ENCODE peak calls at places on chromosomes 6 and 20, in five cellular contexts. F is heart left ventricle, J is body of pancreas, D is HCT116, G is Peyer's patch. Y is an unnamed sample.
A peak's percentile ranks its signal among the peaks of the same experiment; 100 is the strongest.

GRCh38 chr6:25354078-25354940 is 75.1 kb downstream of the CARMIL1 start:
- DNase-seq in J (no peak), F (no peak), G (no peak), D (no peak), Y (no peak)

GRCh38 chr6:139939189-139939979 is 564.9 kb upstream of the CITED2 start:
- DNase-seq in G (no peak), J (no peak), D (no peak), F (no peak), Y (no peak)

GRCh38 chr6:9659848-9660247 is 755.0 kb downstream of the TFAP2A start:
- DNase-seq in F (no peak), D (no peak), J (no peak), G (no peak), Y (no peak)

GRCh38 chr20:20744170-20744725 is 31.8 kb upstream of the RALGAPA2 start:
- DNase-seq in G (no peak), F (no peak), J (no peak), D (no peak), Y (no peak)

GRCh38 chr6:117346142-117346930 is 79.4 kb downstream of the ROS1 start:
- DNase-seq in F (no peak), G (no peak), J (no peak), D (no peak), Y (peak; percentile 31)

GRCh38 chr6:24936641-24937317 is 1.0 kb upstream of the RIPOR2 start:
- DNase-seq in J (no peak), G (peak; percentile 58), D (no peak), F (no peak), Y (no peak)

GRCh38 chr6:2432258-2432657 is 186.9 kb upstream of the GMDS start:
- DNase-seq in G (no peak), J (no peak), D (peak; percentile 26), F (no peak), Y (no peak)

GRCh38 chr6:113690255-113690956 is 166.7 kb upstream of the MARCKS start:
- DNase-seq in J (peak; percentile 46), F (no peak), D (no peak), G (no peak), Y (no peak)

GRCh38 chr6:25057121-25057520 is 121.4 kb upstream of the RIPOR2 start:
- DNase-seq in J (peak; percentile 35), D (no peak), F (no peak), G (no peak), Y (no peak)

GRCh38 chr6:152091851-152092341 is 284.4 kb downstream of the ESR1 start:
- DNase-seq in D (no peak), F (no peak), G (no peak), J (no peak), Y (no peak)

GRCh38 chr6:131112252-131112651 is 23.0 kb upstream of the AKAP7 start:
- DNase-seq in F (no peak), D (no peak), G (no peak), J (no peak), Y (no peak)

GRCh38 chr6:148435386-148435785 is 92.7 kb downstream of the SASH1 start:
- DNase-seq in F (no peak), G (no peak), D (no peak), J (no peak), Y (no peak)

GRCh38 chr20:45911486-45912343 is at the start of gene PLTP:
- DNase-seq in D (no peak), J (peak; percentile 71), G (peak; percentile 54), F (peak; percentile 88), Y (peak; percentile 32)

GRCh38 chr20:33475381-33476160 is 14.3 kb upstream of the CBFA2T2 start:
- DNase-seq in J (no peak), G (no peak), D (no peak), F (no peak), Y (no peak)

GRCh38 chr6:92922216-92922806 is 497.0 kb downstream of the EPHA7 start:
- DNase-seq in D (no peak), F (no peak), G (no peak), J (no peak), Y (no peak)

GRCh38 chr6:142200846-142201628 is 54.0 kb downstream of the VTA1 start:
- DNase-seq in F (no peak), D (no peak), J (no peak), G (no peak), Y (no peak)

GRCh38 chr6:39347906-39348585 is 25.5 kb upstream of the KCNK16 start:
- DNase-seq in D (peak; percentile 24), J (peak; percentile 87), F (peak; percentile 70), G (peak; percentile 31), Y (no peak)

GRCh38 chr6:6820688-6821238 is 232.2 kb downstream of the LY86 start:
- DNase-seq in G (no peak), F (no peak), J (peak; percentile 74), D (peak; percentile 98), Y (no peak)

GRCh38 chr20:3937618-3938017 is 48.4 kb downstream of the PANK2 start:
- DNase-seq in D (no peak), G (no peak), J (no peak), F (no peak), Y (no peak)

GRCh38 chr20:31818376-31818908 is 714 bp upstream of the MYLK2 start:
- DNase-seq in D (no peak), J (no peak), F (no peak), G (no peak), Y (no peak)

GRCh38 chr6:87869064-87869685 is 167.1 kb upstream of the AKIRIN2 start:
- DNase-seq in F (no peak), J (no peak), D (no peak), G (no peak), Y (no peak)

GRCh38 chr6:13281630-13282156 is 46.6 kb downstream of the TBC1D7 start:
- DNase-seq in G (no peak), F (no peak), J (no peak), D (no peak), Y (no peak)

GRCh38 chr6:26089272-26089671 is 2.0 kb downstream of the HFE start:
- DNase-seq in D (no peak), F (no peak), J (no peak), G (no peak), Y (no peak)

GRCh38 chr6:169969372-169970099 is 218.1 kb downstream of the ERMARD start:
- DNase-seq in J (peak; percentile 57), G (no peak), D (no peak), F (no peak), Y (no peak)

GRCh38 chr6:136103101-136103688 is 146.9 kb downstream of the MTFR2 start:
- DNase-seq in F (no peak), G (no peak), D (no peak), J (no peak), Y (no peak)

GRCh38 chr6:11284996-11285395 is 52.5 kb upstream of the NEDD9 start:
- DNase-seq in J (no peak), D (no peak), G (no peak), F (no peak), Y (no peak)

GRCh38 chr6:138182939-138183791 is 21.4 kb downstream of the ARFGEF3 start:
- DNase-seq in J (peak; percentile 40), F (no peak), G (no peak), D (no peak), Y (no peak)

GRCh38 chr20:19928379-19929360 is 88.5 kb upstream of the NAA20 start:
- DNase-seq in J (peak; percentile 79), G (no peak), D (no peak), F (no peak), Y (no peak)

DNA sequence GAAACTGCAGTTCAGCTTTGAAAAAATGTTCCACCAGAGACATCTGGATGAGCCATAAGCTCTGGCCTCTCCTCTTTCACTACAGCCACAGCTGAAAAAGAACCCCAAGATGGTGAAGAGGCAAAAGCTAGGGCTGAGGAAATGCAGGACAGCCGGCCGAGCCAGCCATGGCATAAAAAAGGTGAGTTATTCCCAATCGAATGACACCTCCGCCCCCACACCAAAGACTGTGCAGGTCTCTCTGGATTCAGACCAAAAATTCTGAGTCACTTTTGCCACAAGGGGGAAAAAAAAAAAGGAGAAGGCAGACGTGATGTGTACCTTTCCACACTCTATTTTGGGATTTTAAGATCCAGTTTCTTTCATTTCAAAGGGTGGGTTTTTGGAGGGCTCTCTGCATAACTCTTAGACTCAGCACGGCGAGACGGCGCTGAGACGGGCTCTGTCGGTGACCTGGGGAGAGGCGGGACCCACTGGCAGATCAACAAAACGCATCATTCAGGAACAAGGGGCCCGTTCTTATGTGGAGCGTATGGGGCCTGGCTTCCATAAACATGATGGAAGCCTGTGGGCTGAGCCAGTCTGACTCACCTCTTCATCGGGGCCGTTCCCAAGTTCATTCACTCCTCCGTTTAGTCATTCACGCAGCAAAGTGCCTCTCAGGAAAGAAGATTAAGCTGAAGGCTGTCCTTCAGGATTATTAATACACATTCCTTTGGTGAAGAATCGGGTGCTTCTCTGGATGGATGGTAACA is 54.8 kb downstream of the NFATC2 start:
- DNase-seq in F (no peak), D (peak; percentile 89), J (no peak), G (no peak), Y (no peak)
- H3K27ac ChIP-seq in F (no peak overlapping the region), D (peak overlapping the region; percentile 61), J (no peak overlapping the region), G (no peak overlapping the region), Y (no peak overlapping the region)

GRCh38 chr20:58524814-58525213 is 9.6 kb upstream of the APCDD1L start:
- DNase-seq in F (no peak), G (no peak), J (no peak), D (no peak), Y (no peak)
- H3K27ac ChIP-seq in F (no peak overlapping the region), G (no peak overlapping the region), J (no peak overlapping the region), D (no peak overlapping the region), Y (no peak overlapping the region)

GRCh38 chr20:64091762-64092161 is 7.6 kb upstream of the LKAAEAR1 start:
- DNase-seq in J (no peak), G (no peak), F (no peak), D (no peak), Y (no peak)

GRCh38 chr20:64093013-64093503 is 8.9 kb upstream of the LKAAEAR1 start:
- DNase-seq in F (no peak), G (no peak), D (no peak), J (no peak), Y (no peak)

GRCh38 chr20:64092258-64093012 is 8.2 kb upstream of the LKAAEAR1 start:
- DNase-seq in D (no peak), G (no peak), J (no peak), F (no peak), Y (no peak)

GRCh38 chr20:64090165-64090564 is 6.0 kb upstream of the LKAAEAR1 start:
- DNase-seq in F (no peak), D (no peak), G (no peak), J (no peak), Y (no peak)

GRCh38 chr20:64091340-64091739 is 7.1 kb upstream of the LKAAEAR1 start:
- DNase-seq in J (no peak), G (no peak), D (no peak), F (no peak), Y (no peak)
- H3K27ac ChIP-seq in J (no peak overlapping the region), G (no peak overlapping the region), D (no peak overlapping the region), F (no peak overlapping the region), Y (no peak overlapping the region)

DNA sequence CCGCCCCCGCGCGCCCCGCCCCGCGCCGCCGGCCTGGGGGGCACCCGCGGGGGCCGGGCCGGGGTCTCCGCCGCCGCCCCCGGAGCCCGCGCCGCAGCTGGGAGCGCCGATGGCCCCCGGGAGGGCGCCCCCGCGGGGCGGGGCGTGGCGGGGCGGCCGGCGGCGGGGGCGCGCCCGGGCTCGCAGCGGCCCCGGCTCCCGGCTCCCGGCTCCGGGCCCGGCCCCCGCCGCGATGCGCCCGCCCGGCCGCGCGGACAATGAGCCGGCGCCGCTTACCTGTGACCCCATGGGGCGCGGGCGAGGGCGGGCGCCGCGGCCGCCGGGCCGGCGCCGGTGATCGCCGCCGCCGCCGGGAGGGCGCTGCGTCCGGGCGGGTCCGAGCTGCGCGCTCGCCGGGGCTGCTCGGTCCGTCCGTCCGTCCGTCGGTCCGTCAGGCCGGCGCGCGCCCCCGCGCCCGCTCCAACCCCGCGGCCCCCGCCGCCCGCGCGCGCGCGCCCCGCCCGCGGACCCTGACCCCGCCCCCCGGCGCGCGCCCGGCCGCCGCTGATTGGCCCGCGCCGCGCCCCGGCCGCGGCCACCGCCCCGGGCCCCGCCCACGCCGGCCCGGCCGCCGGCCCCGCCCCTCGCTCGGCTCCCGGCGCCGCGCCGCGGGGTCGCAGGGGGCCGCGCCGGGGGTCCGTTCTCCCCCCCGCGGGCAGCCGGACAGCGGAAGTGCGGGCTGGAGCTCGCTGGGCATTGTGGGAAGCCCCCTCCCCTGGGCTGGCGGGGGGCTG is at the start of gene ZBTB46:
- DNase-seq in D (no peak), G (no peak), F (peak; percentile 82), J (peak; percentile 72), Y (no peak)
- H3K27ac ChIP-seq in D (peak within 1 kb of the TSS; percentile 51), G (peak within 1 kb of the TSS; percentile 76), F (peak within 1 kb of the TSS; percentile 95), J (peak within 1 kb of the TSS; percentile 47), Y (no peak within 1 kb of the TSS)